ENCODE peak calls at places on chromosome 2, in nine cellular contexts. Y is vagina, S is SJSA1, E is WERI-Rb-1, F is ascending aorta, G is fibroblast of lung, X is Peyer's patch, I is mucosa of descending colon, B is NT2/D1. A is an unnamed sample. For H3K36me3 and H3K9me3, the result is how much of the 10 kb centered on the place peaks cover.

GRCh38 chr2:177282101-177282573 is 17.6 kb upstream of the NFE2L2 start:
- DNase-seq in B (no peak), F (no peak), S (no peak), I (no peak), G (no peak), X (no peak), E (no peak), Y (no peak), A (no peak)

GRCh38 chr2:176553685-176554106 is 284.5 kb downstream of the MTX2 start:
- DNase-seq in X (peak), S (peak), Y (no peak), G (peak), E (peak), B (no peak), I (peak), F (no peak), A (peak)

GRCh38 chr2:150438654-150439053 is 48.8 kb downstream of the RND3 start:
- DNase-seq in I (no peak), Y (no peak), E (no peak), X (no peak), G (no peak), B (no peak), S (no peak), F (no peak), A (no peak)

GRCh38 chr2:234453216-234453615 is 43.7 kb downstream of the ARL4C start:
- DNase-seq in Y (no peak), S (no peak), B (no peak), E (no peak), F (no peak), X (no peak), G (no peak), I (no peak), A (no peak)

GRCh38 chr2:219155054-219155644 is 5.5 kb downstream of the NHEJ1 start:
- DNase-seq in X (no peak), G (peak), I (peak), F (no peak), B (peak), E (peak), Y (no peak), S (peak), A (peak)

GRCh38 chr2:70344195-70344594 is 42.3 kb upstream of the FAM136A start:
- DNase-seq in G (no peak), Y (no peak), F (no peak), E (no peak), B (no peak), I (no peak), X (no peak), S (no peak), A (no peak)

GRCh38 chr2:241443486-241444223 is 64.7 kb downstream of the STK25 start:
- DNase-seq in I (peak), G (peak), Y (no peak), E (no peak), B (no peak), S (peak), X (peak), F (no peak), A (no peak)

GRCh38 chr2:10457846-10458563 is 9.9 kb upstream of the ODC1 start:
- DNase-seq in I (no peak), E (no peak), S (no peak), G (peak), B (no peak), Y (no peak), X (no peak), F (no peak), A (no peak)

GRCh38 chr2:148534416-148535205 is 109.9 kb upstream of the EPC2 start:
- DNase-seq in G (peak), S (no peak), X (no peak), I (peak), F (no peak), E (peak), B (no peak), Y (no peak), A (peak)

GRCh38 chr2:5933669-5934068 is 241.5 kb downstream of the SOX11 start:
- DNase-seq in E (no peak), G (no peak), Y (no peak), F (no peak), B (no peak), S (no peak), I (no peak), X (no peak), A (no peak)

GRCh38 chr2:44083054-44083453 is 85.6 kb upstream of the PPM1B start:
- DNase-seq in Y (no peak), F (no peak), X (no peak), G (no peak), I (no peak), S (no peak), E (no peak), B (no peak), A (no peak)

GRCh38 chr2:215447673-215448081 is 11.8 kb upstream of the FN1 start:
- DNase-seq in Y (no peak), E (no peak), X (no peak), I (no peak), F (no peak), B (no peak), S (no peak), G (no peak), A (no peak)

GRCh38 chr2:26721267-26722032 is 28.9 kb downstream of the KCNK3 start:
- DNase-seq in S (no peak), E (no peak), I (peak), F (no peak), Y (no peak), X (no peak), G (no peak), B (peak), A (peak)

GRCh38 chr2:46983065-46983801 is 67.6 kb upstream of the MCFD2 start:
- DNase-seq in Y (no peak), X (peak), G (peak), F (no peak), E (peak), I (peak), S (no peak), B (no peak), A (no peak)

GRCh38 chr2:200432296-200432695 is 77.6 kb downstream of the KCTD18 start:
- DNase-seq in X (no peak), S (no peak), B (no peak), Y (no peak), E (no peak), F (no peak), I (no peak), G (no peak), A (no peak)

GRCh38 chr2:60513996-60514395 is 39.5 kb downstream of the BCL11A start:
- DNase-seq in F (no peak), S (no peak), G (no peak), B (no peak), E (no peak), X (no peak), I (no peak), Y (peak), A (no peak)

GRCh38 chr2:47494267-47495130 is 91.5 kb downstream of the MSH2 start:
- DNase-seq in S (no peak), F (no peak), Y (no peak), E (no peak), X (no peak), I (no peak), B (no peak), G (no peak), A (no peak)

GRCh38 chr2:197147942-197148341 is 162.6 kb downstream of the ANKRD44 start:
- DNase-seq in G (no peak), F (no peak), E (no peak), X (no peak), I (peak), B (no peak), Y (no peak), S (no peak), A (no peak)

GRCh38 chr2:50820176-50820575 is 211.8 kb downstream of the NRXN1 start:
- DNase-seq in X (no peak), Y (no peak), G (no peak), F (no peak), I (no peak), E (no peak), B (no peak), S (no peak), A (no peak)

GRCh38 chr2:105329561-105330495 is at the start of gene TGFBRAP1:
- DNase-seq in E (peak), F (no peak), X (peak), B (no peak), G (peak), I (peak), S (peak), Y (no peak), A (peak)

GRCh38 chr2:177767768-177768167 is 304.8 kb downstream of the PDE11A start:
- DNase-seq in X (no peak), G (no peak), S (no peak), B (no peak), Y (no peak), E (no peak), F (no peak), I (no peak), A (no peak)

GRCh38 chr2:57878573-57878910 is 168.1 kb upstream of the VRK2 start:
- DNase-seq in S (no peak), X (no peak), B (no peak), G (no peak), Y (no peak), F (no peak), E (no peak), I (no peak), A (no peak)

GRCh38 chr2:224086226-224086911 is 47.3 kb upstream of the SERPINE2 start:
- DNase-seq in E (no peak), B (no peak), I (no peak), X (no peak), F (no peak), G (peak), Y (no peak), S (peak), A (no peak)

GRCh38 chr2:48406096-48406495 is 123.9 kb upstream of the STON1 start:
- DNase-seq in S (no peak), Y (no peak), I (no peak), B (no peak), G (no peak), E (no peak), F (no peak), X (no peak), A (no peak)

GRCh38 chr2:60556441-60556997 is 3.1 kb upstream of the BCL11A start:
- DNase-seq in X (peak), E (no peak), G (no peak), F (no peak), S (no peak), B (no peak), Y (no peak), I (peak), A (no peak)

GRCh38 chr2:177265386-177265690 is 811 bp upstream of the NFE2L2 start:
- DNase-seq in Y (no peak), S (no peak), I (peak), F (no peak), X (peak), G (peak), B (no peak), E (no peak), A (peak)

GRCh38 chr2:953975-954686 is 3.5 kb downstream of the SNTG2 start:
- DNase-seq in E (no peak), B (no peak), F (no peak), X (no peak), G (peak), S (peak), Y (no peak), I (no peak), A (no peak)

GRCh38 chr2:9797086-9797485 is 46.2 kb upstream of the TAF1B start:
- DNase-seq in X (no peak), E (no peak), G (no peak), Y (no peak), I (no peak), S (no peak), F (no peak), B (no peak), A (no peak)

GRCh38 chr2:37797081-37797480 is 125.6 kb upstream of the CDC42EP3 start:
- DNase-seq in B (no peak), Y (no peak), S (peak), I (no peak), E (no peak), X (no peak), G (peak), F (no peak), A (no peak)

GRCh38 chr2:170369228-170369627 is 191.3 kb downstream of the MYO3B start:
- DNase-seq in Y (no peak), G (no peak), F (no peak), X (no peak), B (no peak), E (no peak), I (no peak), S (no peak), A (no peak)

GRCh38 chr2:170368370-170368769 is 190.4 kb downstream of the MYO3B start:
- DNase-seq in X (no peak), S (no peak), B (no peak), G (no peak), I (no peak), Y (no peak), E (no peak), F (no peak), A (no peak)

GRCh38 chr2:170371231-170371630 is 193.3 kb downstream of the MYO3B start:
- DNase-seq in E (no peak), S (no peak), B (no peak), F (no peak), X (no peak), I (no peak), G (no peak), Y (no peak), A (no peak)

GRCh38 chr2:170365686-170366085 is 187.7 kb downstream of the MYO3B start:
- DNase-seq in B (no peak), I (no peak), G (no peak), F (no peak), Y (no peak), E (no peak), S (no peak), X (no peak), A (no peak)

GRCh38 chr2:170369894-170370293 is 191.9 kb downstream of the MYO3B start:
- DNase-seq in I (no peak), B (no peak), E (no peak), S (no peak), F (no peak), G (peak), X (no peak), Y (no peak), A (no peak)
- H3K4me3 ChIP-seq in I (no peak), B (no peak), E (no peak), S (no peak), F (no peak), G (no peak), X (no peak), Y (no peak), A (no peak)

DNA sequence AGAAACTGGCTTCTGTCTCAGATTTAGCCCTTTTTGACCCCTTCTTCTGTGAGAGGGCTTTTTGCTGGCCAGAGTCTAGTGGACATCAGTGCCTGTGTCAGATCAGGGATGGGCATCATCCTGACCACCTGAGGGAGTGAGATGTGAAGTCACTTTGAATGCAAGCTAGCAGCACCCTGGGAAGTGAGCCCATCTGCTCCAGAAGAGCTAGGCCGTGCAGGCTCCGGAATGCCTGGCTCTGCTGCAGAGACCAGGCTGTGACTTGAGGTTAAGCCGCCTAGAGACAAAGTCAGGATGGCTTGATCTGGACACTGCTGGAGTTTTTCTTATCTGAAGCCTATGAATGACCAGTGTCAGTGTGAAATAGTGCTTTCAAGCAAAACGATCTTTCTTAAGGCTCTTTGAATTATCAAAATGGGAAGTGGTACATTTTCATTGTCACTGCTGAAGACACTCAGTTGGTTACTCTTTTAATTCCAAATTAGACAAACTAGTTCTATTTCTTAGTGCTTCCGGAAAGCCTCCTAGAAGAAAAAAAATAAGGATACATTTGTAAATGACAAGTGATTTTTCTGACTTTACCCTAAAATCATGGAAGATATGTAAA is 20.8 kb downstream of the DGUOK start:
- DNase-seq in F (no peak), I (no peak), G (no peak), E (peak), Y (no peak), B (no peak), S (no peak), X (no peak), A (no peak)
- H3K36me3 ChIP-seq in F (under half), I (under half), G (under half), E (half or more), Y (under half), B (half or more), S (half or more), X (under half), A (under half)

GRCh38 chr2:142769761-142770160 is 107.7 kb upstream of the KYNU start:
- DNase-seq in E (no peak), X (no peak), B (no peak), G (no peak), I (no peak), F (no peak), Y (no peak), S (no peak), A (no peak)
- H3K9me3 ChIP-seq in E (under half), X (under half), B (under half), G (under half), I (under half), F (under half), Y (under half), S (under half), A (under half)

GRCh38 chr2:14563324-14563723 is 69.2 kb upstream of the LRATD1 start:
- DNase-seq in G (no peak), F (no peak), B (no peak), X (no peak), Y (no peak), E (no peak), S (no peak), I (no peak), A (no peak)
- H3K4me3 ChIP-seq in G (no peak), F (no peak), B (no peak), X (no peak), Y (no peak), E (no peak), S (no peak), I (no peak), A (no peak)

GRCh38 chr2:179950391-179950790 is 56.7 kb downstream of the CWC22 start:
- DNase-seq in Y (no peak), F (no peak), B (no peak), S (no peak), G (no peak), E (no peak), I (no peak), X (no peak), A (no peak)

GRCh38 chr2:179951680-179952079 is 55.4 kb downstream of the CWC22 start:
- DNase-seq in X (no peak), Y (no peak), G (no peak), S (no peak), E (no peak), I (no peak), F (no peak), B (no peak), A (no peak)

GRCh38 chr2:179952658-179953057 is 54.4 kb downstream of the CWC22 start:
- DNase-seq in S (no peak), G (no peak), F (no peak), Y (no peak), I (no peak), E (no peak), B (no peak), X (no peak), A (no peak)

GRCh38 chr2:179953359-179953758 is 53.7 kb downstream of the CWC22 start:
- DNase-seq in G (no peak), I (no peak), F (no peak), B (no peak), S (no peak), Y (no peak), X (no peak), E (no peak), A (no peak)

DNA sequence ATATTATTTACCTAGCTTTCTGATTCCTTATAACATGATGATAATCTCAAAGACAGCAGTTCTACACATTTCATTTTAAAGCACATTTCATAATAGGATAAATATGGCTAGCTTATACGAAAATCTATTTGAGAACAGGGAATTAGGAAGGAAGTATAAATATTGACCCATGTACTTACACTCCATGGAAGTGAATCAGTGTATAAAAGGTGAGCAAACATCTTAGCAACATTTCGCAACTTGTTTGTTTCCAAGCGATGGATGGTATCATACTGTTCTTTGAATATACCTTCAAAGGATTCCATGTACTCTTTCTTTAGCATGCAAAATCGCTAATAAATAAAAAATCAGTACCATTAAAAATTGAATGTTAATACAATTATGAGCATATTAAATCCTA is 53.1 kb downstream of the CWC22 start:
- DNase-seq in G (no peak), F (no peak), X (no peak), S (no peak), B (no peak), Y (no peak), I (no peak), E (no peak), A (no peak)
- H3K36me3 ChIP-seq in G (under half), F (under half), X (under half), S (half or more), B (half or more), Y (half or more), I (under half), E (under half), A (under half)

GRCh38 chr2:103734911-103735310 is 973.1 kb downstream of the TMEM182 start:
- DNase-seq in E (no peak), B (no peak), X (no peak), I (no peak), G (no peak), S (no peak), Y (no peak), F (no peak), A (no peak)

GRCh38 chr2:103739216-103739615 is 977.4 kb downstream of the TMEM182 start:
- DNase-seq in X (no peak), E (no peak), I (no peak), F (no peak), S (no peak), G (no peak), Y (no peak), B (no peak), A (no peak)

GRCh38 chr2:103738626-103739025 is 976.8 kb downstream of the TMEM182 start:
- DNase-seq in E (no peak), S (no peak), Y (no peak), B (no peak), F (no peak), G (no peak), X (no peak), I (no peak), A (no peak)

GRCh38 chr2:103738108-103738507 is 976.3 kb downstream of the TMEM182 start:
- DNase-seq in S (no peak), X (no peak), G (no peak), E (no peak), B (no peak), Y (no peak), I (no peak), F (no peak), A (no peak)
- H3K9me3 ChIP-seq in S (under half), X (under half), G (under half), E (under half), B (under half), Y (under half), I (under half), F (under half), A (under half)

DNA sequence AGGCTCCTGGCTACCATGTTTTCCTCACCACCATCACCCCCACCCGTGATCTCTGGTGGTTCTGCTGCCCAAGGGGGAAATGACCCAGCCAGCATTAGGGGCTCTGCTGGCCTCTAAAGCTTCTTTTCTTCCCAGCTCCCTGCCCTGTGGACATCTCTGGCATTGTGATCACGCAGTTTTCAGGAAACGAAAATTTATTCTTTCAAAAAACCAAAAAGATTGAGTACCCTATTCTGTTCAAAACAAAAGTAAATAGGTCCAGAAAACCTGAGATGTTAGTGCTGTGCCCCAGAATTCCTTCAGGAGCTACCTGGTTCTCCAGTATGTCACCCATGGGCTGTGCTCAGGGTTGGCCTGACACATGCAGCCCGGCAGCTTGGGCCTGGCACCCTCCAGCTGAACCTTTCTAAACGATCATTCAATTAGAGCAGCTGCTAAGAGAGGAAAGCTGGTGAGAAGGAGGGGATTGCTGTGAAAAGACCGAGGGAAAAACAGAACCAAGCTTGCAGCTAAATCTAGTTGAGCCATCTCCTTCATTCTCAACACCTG is 157.5 kb downstream of the MGAT5 start:
- DNase-seq in S (no peak), Y (no peak), X (no peak), F (no peak), G (no peak), I (no peak), E (peak), B (no peak), A (no peak)
- H3K4me3 ChIP-seq in S (no peak), Y (no peak), X (no peak), F (no peak), G (no peak), I (no peak), E (no peak), B (no peak), A (no peak)

DNA sequence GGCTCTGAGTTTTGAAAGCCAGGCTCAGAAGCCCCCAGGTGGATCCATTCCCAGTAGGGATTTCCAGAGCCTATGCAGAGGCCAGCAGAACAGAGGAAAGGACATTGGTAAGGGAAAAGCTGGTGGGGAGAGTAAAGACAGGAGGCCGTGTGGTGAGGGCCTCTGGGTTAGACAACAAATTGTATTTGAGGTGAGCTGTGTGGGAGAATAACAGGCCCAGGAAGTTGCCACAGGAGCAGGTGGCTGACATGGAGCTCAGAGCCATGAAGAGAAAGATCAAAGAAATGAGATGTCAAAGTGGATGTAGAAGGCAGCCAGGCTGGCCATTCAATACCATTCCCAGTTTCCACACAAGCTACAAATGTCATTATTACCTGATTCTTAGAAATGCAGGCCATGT is 8.8 kb downstream of the BUB1 start:
- DNase-seq in S (no peak), I (no peak), G (no peak), F (no peak), E (no peak), X (no peak), B (no peak), Y (no peak), A (no peak)
- H3K36me3 ChIP-seq in S (half or more), I (under half), G (under half), F (under half), E (half or more), X (under half), B (half or more), Y (under half), A (under half)

A was measured in testis.